ENCODE peak calls at places on chromosome 15, in nine cellular contexts. One of them, this sample, is unnamed.
A peak's percentile ranks its signal among the peaks of the same experiment; 100 is the strongest.

GRCh38 chr15:88657326-88658069 is 18.7 kb downstream of the ISG20 start:
- DNase-seq in suprapubic skin: peak; percentile 64
- DNase-seq in sigmoid colon: peak; percentile 68
- DNase-seq in heart left ventricle: no peak
- DNase-seq in esophagus squamous epithelium: no peak
- DNase-seq in uterus: no peak
- DNase-seq in lung: peak; percentile 29
- DNase-seq in keratinocyte: no peak
- DNase-seq in left lung: no peak
- DNase-seq in this sample: no peak

GRCh38 chr15:44584162-44584749 is 47.3 kb downstream of the EIF3J start:
- DNase-seq in suprapubic skin: no peak
- DNase-seq in sigmoid colon: no peak
- DNase-seq in heart left ventricle: peak; percentile 20
- DNase-seq in esophagus squamous epithelium: no peak
- DNase-seq in uterus: no peak
- DNase-seq in lung: no peak
- DNase-seq in keratinocyte: no peak
- DNase-seq in left lung: peak; percentile 40
- DNase-seq in this sample: no peak

GRCh38 chr15:34853001-34853758 is 57.8 kb upstream of the ACTC1 start:
- DNase-seq in suprapubic skin: no peak
- DNase-seq in sigmoid colon: no peak
- DNase-seq in heart left ventricle: no peak
- DNase-seq in esophagus squamous epithelium: no peak
- DNase-seq in uterus: no peak
- DNase-seq in lung: no peak
- DNase-seq in keratinocyte: no peak
- DNase-seq in left lung: no peak
- DNase-seq in this sample: no peak

GRCh38 chr15:39886418-39886817 is 33.6 kb downstream of the GPR176 start:
- DNase-seq in suprapubic skin: no peak
- DNase-seq in sigmoid colon: no peak
- DNase-seq in heart left ventricle: no peak
- DNase-seq in esophagus squamous epithelium: no peak
- DNase-seq in uterus: no peak
- DNase-seq in lung: no peak
- DNase-seq in keratinocyte: no peak
- DNase-seq in left lung: no peak
- DNase-seq in this sample: no peak

GRCh38 chr15:25177955-25178801 is 223.4 kb downstream of the SNRPN start:
- DNase-seq in suprapubic skin: peak; percentile 24
- DNase-seq in sigmoid colon: peak; percentile 45
- DNase-seq in heart left ventricle: peak; percentile 3
- DNase-seq in esophagus squamous epithelium: no peak
- DNase-seq in uterus: peak; percentile 6
- DNase-seq in lung: peak; percentile 27
- DNase-seq in keratinocyte: no peak
- DNase-seq in left lung: no peak
- DNase-seq in this sample: peak; percentile 5

GRCh38 chr15:65302061-65302460 is 2.4 kb upstream of the RNU5B-1 start:
- DNase-seq in suprapubic skin: no peak
- DNase-seq in sigmoid colon: no peak
- DNase-seq in heart left ventricle: no peak
- DNase-seq in esophagus squamous epithelium: no peak
- DNase-seq in uterus: no peak
- DNase-seq in lung: no peak
- DNase-seq in keratinocyte: no peak
- DNase-seq in left lung: no peak
- DNase-seq in this sample: no peak

GRCh38 chr15:79872358-79873017 is 24.3 kb downstream of the MTHFS start:
- DNase-seq in suprapubic skin: no peak
- DNase-seq in sigmoid colon: no peak
- DNase-seq in heart left ventricle: no peak
- DNase-seq in esophagus squamous epithelium: no peak
- DNase-seq in uterus: no peak
- DNase-seq in lung: no peak
- DNase-seq in keratinocyte: no peak
- DNase-seq in left lung: peak; percentile 41
- DNase-seq in this sample: no peak

GRCh38 chr15:68821898-68822380 is 1.2 kb upstream of the ANP32A start:
- DNase-seq in suprapubic skin: no peak
- DNase-seq in sigmoid colon: no peak
- DNase-seq in heart left ventricle: no peak
- DNase-seq in esophagus squamous epithelium: no peak
- DNase-seq in uterus: no peak
- DNase-seq in lung: no peak
- DNase-seq in keratinocyte: no peak
- DNase-seq in left lung: no peak
- DNase-seq in this sample: no peak

DNA sequence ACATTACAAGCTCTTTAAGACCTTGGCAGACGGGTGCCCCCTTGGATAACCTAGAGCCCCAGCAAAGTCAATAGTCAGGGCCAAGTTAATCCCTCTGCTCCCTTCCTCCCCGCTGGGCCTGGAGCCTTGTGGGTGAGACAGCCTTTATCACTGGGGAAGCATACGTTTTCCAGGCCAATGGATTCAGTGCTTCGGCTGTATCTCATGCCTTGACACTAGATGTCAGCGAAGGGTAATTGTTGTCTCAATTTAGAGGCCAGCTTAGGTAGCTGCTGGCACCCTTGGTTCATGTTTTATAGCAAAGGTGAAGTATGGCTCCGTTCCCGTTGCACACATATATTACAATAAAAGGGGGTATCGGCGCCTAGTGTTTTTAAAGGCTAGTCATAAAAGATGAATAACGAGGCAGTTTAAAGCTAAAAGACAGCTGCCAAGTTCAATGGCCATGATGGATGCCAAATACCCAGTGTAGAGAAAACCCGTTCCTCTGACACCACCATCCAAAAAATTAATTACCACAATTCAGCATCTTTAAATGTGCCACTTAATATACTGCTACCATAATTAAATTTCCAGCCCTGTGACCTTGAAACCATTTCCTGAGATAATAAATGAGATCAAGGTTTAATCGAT is 52.3 kb upstream of the BNIP2 start:
- DNase-seq in suprapubic skin: no peak
- DNase-seq in sigmoid colon: no peak
- DNase-seq in heart left ventricle: no peak
- DNase-seq in esophagus squamous epithelium: no peak
- DNase-seq in uterus: no peak
- DNase-seq in lung: no peak
- DNase-seq in keratinocyte: no peak
- DNase-seq in left lung: no peak
- DNase-seq in this sample: no peak
- TF ChIP-seq CTCF in suprapubic skin: no peak
- TF ChIP-seq CTCF in sigmoid colon: no peak
- TF ChIP-seq CTCF in heart left ventricle: peak; percentile 22
- TF ChIP-seq CTCF in esophagus squamous epithelium: no peak
- TF ChIP-seq CTCF in uterus: no peak
- TF ChIP-seq CTCF in lung: no peak
- TF ChIP-seq CTCF in keratinocyte: peak; percentile 45
- TF ChIP-seq CTCF in left lung: no peak
- TF ChIP-seq CTCF in this sample: no peak

GRCh38 chr15:66630801-66631351 is 65.1 kb upstream of the LCTL start:
- DNase-seq in suprapubic skin: no peak
- DNase-seq in sigmoid colon: no peak
- DNase-seq in heart left ventricle: no peak
- DNase-seq in esophagus squamous epithelium: no peak
- DNase-seq in uterus: no peak
- DNase-seq in lung: no peak
- DNase-seq in keratinocyte: no peak
- DNase-seq in left lung: no peak
- DNase-seq in this sample: no peak

GRCh38 chr15:66625974-66626373 is 60.2 kb upstream of the LCTL start:
- DNase-seq in suprapubic skin: no peak
- DNase-seq in sigmoid colon: no peak
- DNase-seq in heart left ventricle: no peak
- DNase-seq in esophagus squamous epithelium: no peak
- DNase-seq in uterus: no peak
- DNase-seq in lung: no peak
- DNase-seq in keratinocyte: no peak
- DNase-seq in left lung: no peak
- DNase-seq in this sample: no peak

GRCh38 chr15:66631616-66632263 is 65.9 kb upstream of the LCTL start:
- DNase-seq in suprapubic skin: no peak
- DNase-seq in sigmoid colon: no peak
- DNase-seq in heart left ventricle: no peak
- DNase-seq in esophagus squamous epithelium: no peak
- DNase-seq in uterus: no peak
- DNase-seq in lung: no peak
- DNase-seq in keratinocyte: no peak
- DNase-seq in left lung: no peak
- DNase-seq in this sample: no peak

GRCh38 chr15:66629817-66630576 is 64.2 kb upstream of the LCTL start:
- DNase-seq in suprapubic skin: no peak
- DNase-seq in sigmoid colon: no peak
- DNase-seq in heart left ventricle: no peak
- DNase-seq in esophagus squamous epithelium: no peak
- DNase-seq in uterus: no peak
- DNase-seq in lung: no peak
- DNase-seq in keratinocyte: no peak
- DNase-seq in left lung: no peak
- DNase-seq in this sample: no peak

DNA sequence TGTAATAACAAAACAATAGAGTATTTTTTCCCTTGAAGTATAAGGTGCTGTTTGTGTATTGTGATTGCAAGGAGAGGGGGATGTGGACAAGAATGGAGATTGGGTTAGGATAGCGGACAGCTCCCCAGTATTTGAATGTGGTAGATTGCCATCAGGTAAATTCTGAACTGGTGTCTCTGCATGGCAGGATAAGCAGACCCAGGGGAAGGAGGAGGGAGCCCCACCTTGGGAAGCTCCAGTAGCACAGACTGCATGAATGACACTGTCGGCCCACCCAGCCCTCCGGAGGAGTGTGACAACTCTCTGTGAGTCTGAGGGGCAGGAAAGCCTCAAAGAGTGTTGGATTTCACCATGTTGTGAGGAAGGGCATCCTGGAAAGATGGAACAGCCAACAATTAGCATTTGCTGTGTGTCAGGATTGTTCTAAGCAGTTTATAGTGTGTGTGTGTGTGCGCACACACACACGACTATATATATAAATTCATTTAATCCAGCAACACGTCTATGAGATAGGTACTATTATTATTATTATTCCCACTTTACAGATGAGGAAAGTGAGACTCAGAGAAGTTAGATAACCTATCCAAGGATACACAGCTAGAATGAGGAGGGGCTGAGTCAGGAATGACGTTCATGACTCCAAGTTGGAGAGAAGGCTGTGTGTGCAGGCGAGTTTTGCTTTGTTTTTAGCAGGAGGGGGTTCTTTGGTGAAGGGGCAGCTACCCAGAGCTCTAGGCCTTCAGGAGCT is 63.4 kb upstream of the LCTL start:
- DNase-seq in suprapubic skin: no peak
- DNase-seq in sigmoid colon: no peak
- DNase-seq in heart left ventricle: no peak
- DNase-seq in esophagus squamous epithelium: no peak
- DNase-seq in uterus: no peak
- DNase-seq in lung: no peak
- DNase-seq in keratinocyte: no peak
- DNase-seq in left lung: no peak
- DNase-seq in this sample: no peak
- H3K27ac ChIP-seq in suprapubic skin: no peak overlapping the region
- H3K27ac ChIP-seq in sigmoid colon: no peak overlapping the region
- H3K27ac ChIP-seq in heart left ventricle: no peak overlapping the region
- H3K27ac ChIP-seq in esophagus squamous epithelium: no peak overlapping the region
- H3K27ac ChIP-seq in uterus: no peak overlapping the region
- H3K27ac ChIP-seq in lung: no peak overlapping the region
- H3K27ac ChIP-seq in keratinocyte: no peak overlapping the region
- H3K27ac ChIP-seq in left lung: peak overlapping the region; percentile 3
- H3K27ac ChIP-seq in this sample: no peak overlapping the region

DNA sequence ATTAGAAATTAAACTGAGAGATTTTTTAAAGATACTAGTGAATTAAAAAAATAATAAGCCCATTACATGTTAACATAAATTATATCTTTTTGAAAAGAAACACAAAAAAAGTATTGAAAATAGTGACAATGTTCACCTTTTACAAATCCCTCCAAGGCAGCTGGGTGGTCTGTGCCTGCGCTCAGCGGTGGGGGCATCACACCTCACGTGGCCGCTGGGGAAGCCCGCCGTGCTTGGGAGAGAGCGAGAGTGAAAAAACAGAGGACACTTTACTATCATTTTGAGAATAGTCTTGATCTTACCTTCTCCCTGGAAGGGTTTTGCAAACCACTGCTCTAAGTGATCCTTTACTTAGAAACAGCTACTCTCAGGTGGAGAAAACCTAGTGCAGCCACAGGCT is 76.9 kb downstream of the CRTC3 start:
- DNase-seq in suprapubic skin: no peak
- DNase-seq in sigmoid colon: no peak
- DNase-seq in heart left ventricle: no peak
- DNase-seq in esophagus squamous epithelium: no peak
- DNase-seq in uterus: no peak
- DNase-seq in lung: no peak
- DNase-seq in keratinocyte: no peak
- DNase-seq in left lung: no peak
- DNase-seq in this sample: no peak
- H3K36me3 ChIP-seq in suprapubic skin: peaks cover 44% of the 10 kb centered on the region
- H3K36me3 ChIP-seq in sigmoid colon: peaks cover 41% of the 10 kb centered on the region
- H3K36me3 ChIP-seq in heart left ventricle: peaks cover 73% of the 10 kb centered on the region
- H3K36me3 ChIP-seq in esophagus squamous epithelium: peaks cover 50% of the 10 kb centered on the region
- H3K36me3 ChIP-seq in uterus: no peaks in the 10 kb centered on the region
- H3K36me3 ChIP-seq in lung: peaks cover 13% of the 10 kb centered on the region
- H3K36me3 ChIP-seq in keratinocyte: no peaks in the 10 kb centered on the region
- H3K36me3 ChIP-seq in left lung: no peaks in the 10 kb centered on the region
- H3K36me3 ChIP-seq in this sample: peaks cover 6% of the 10 kb centered on the region

GRCh38 chr15:74293021-74293810 is 57.1 kb downstream of the CCDC33 start:
- DNase-seq in suprapubic skin: no peak
- DNase-seq in sigmoid colon: no peak
- DNase-seq in heart left ventricle: no peak
- DNase-seq in esophagus squamous epithelium: no peak
- DNase-seq in uterus: no peak
- DNase-seq in lung: no peak
- DNase-seq in keratinocyte: no peak
- DNase-seq in left lung: no peak
- DNase-seq in this sample: no peak

GRCh38 chr15:74294010-74294409 is 57.9 kb downstream of the CCDC33 start:
- DNase-seq in suprapubic skin: no peak
- DNase-seq in sigmoid colon: no peak
- DNase-seq in heart left ventricle: no peak
- DNase-seq in esophagus squamous epithelium: no peak
- DNase-seq in uterus: no peak
- DNase-seq in lung: no peak
- DNase-seq in keratinocyte: no peak
- DNase-seq in left lung: no peak
- DNase-seq in this sample: no peak

GRCh38 chr15:74297867-74298266 is 61.7 kb downstream of the CCDC33 start:
- DNase-seq in suprapubic skin: no peak
- DNase-seq in sigmoid colon: no peak
- DNase-seq in heart left ventricle: no peak
- DNase-seq in esophagus squamous epithelium: no peak
- DNase-seq in uterus: no peak
- DNase-seq in lung: no peak
- DNase-seq in keratinocyte: no peak
- DNase-seq in left lung: no peak
- DNase-seq in this sample: no peak

GRCh38 chr15:74300057-74300620 is 64.0 kb downstream of the CCDC33 start:
- DNase-seq in suprapubic skin: no peak
- DNase-seq in sigmoid colon: no peak
- DNase-seq in heart left ventricle: no peak
- DNase-seq in esophagus squamous epithelium: no peak
- DNase-seq in uterus: no peak
- DNase-seq in lung: no peak
- DNase-seq in keratinocyte: no peak
- DNase-seq in left lung: no peak
- DNase-seq in this sample: no peak

GRCh38 chr15:74295800-74296199 is 59.7 kb downstream of the CCDC33 start:
- DNase-seq in suprapubic skin: no peak
- DNase-seq in sigmoid colon: no peak
- DNase-seq in heart left ventricle: no peak
- DNase-seq in esophagus squamous epithelium: no peak
- DNase-seq in uterus: no peak
- DNase-seq in lung: no peak
- DNase-seq in keratinocyte: no peak
- DNase-seq in left lung: no peak
- DNase-seq in this sample: no peak
- TF ChIP-seq CTCF in suprapubic skin: no peak
- TF ChIP-seq CTCF in sigmoid colon: no peak
- TF ChIP-seq CTCF in heart left ventricle: peak; percentile 13
- TF ChIP-seq CTCF in esophagus squamous epithelium: no peak
- TF ChIP-seq CTCF in uterus: no peak
- TF ChIP-seq CTCF in lung: no peak
- TF ChIP-seq CTCF in keratinocyte: no peak
- TF ChIP-seq CTCF in left lung: no peak
- TF ChIP-seq CTCF in this sample: no peak